ENCODE peak calls at places on chromosomes 13 and 19, in nine cellular contexts. K is activated T-helper 1 cell treated with anti-CD3 and anti-CD28 coated beads, Interleukin-2, amount 50 U/mL, for 16 hours; C is left cardiac atrium; F is EL; N is T-cell; I is stimulated activated CD8-positive, alpha-beta memory T cell treated with anti-CD3 and anti-CD28 coated beads, Interleukin-7, amount 100 ng/mL, for 1 hour; T is cardiac fibroblast; Z is HS-27A; G is non-pigmented ciliary epithelial cell. H is an unnamed sample.

GRCh38 chr19:15812059-15812722 is 3.3 kb downstream of the OR10H1 start:
- DNase-seq in N (peak; percentile 54), F (no peak), I (peak; percentile 13), G (no peak), C (no peak), T (no peak), Z (no peak), K (no peak), H (no peak)

GRCh38 chr19:3606690-3607289 is at the start of gene TBXA2R:
- DNase-seq in C (peak; percentile 83), K (peak; percentile 21), T (peak; percentile 63), F (peak; percentile 76), N (peak; percentile 32), I (peak; percentile 38), Z (no peak), G (no peak), H (peak; percentile 71)

GRCh38 chr19:41821003-41821735 is 23.3 kb downstream of the LYPD4 start:
- DNase-seq in I (no peak), T (peak; percentile 26), G (peak; percentile 1), K (peak; percentile 10), F (peak; percentile 27), C (no peak), N (peak; percentile 33), Z (peak; percentile 19), H (peak; percentile 79)

GRCh38 chr19:57103573-57104277 is 16.1 kb upstream of the USP29 start:
- DNase-seq in G (peak; percentile 22), K (peak; percentile 31), T (peak; percentile 80), N (peak; percentile 75), C (peak; percentile 49), I (peak; percentile 19), F (peak; percentile 63), Z (peak; percentile 31), H (peak; percentile 67)

GRCh38 chr13:103436057-103436654 is 369.9 kb upstream of the SLC10A2 start:
- DNase-seq in K (no peak), G (no peak), Z (no peak), N (no peak), T (no peak), C (no peak), I (no peak), F (no peak), H (no peak)

GRCh38 chr13:113448545-113448884 is 4.8 kb downstream of the ADPRHL1 start:
- DNase-seq in N (no peak), F (no peak), I (no peak), K (no peak), C (peak; percentile 54), G (no peak), T (no peak), Z (no peak), H (no peak)

GRCh38 chr13:29402168-29402621 is 193.3 kb downstream of the SLC7A1 start:
- DNase-seq in G (peak; percentile 23), K (no peak), C (no peak), N (no peak), F (peak; percentile 17), I (no peak), T (peak; percentile 1), Z (no peak), H (no peak)

GRCh38 chr19:13850910-13851753 is 25.8 kb upstream of the NANOS3 start:
- DNase-seq in C (peak; percentile 92), K (peak; percentile 58), G (no peak), Z (no peak), I (peak; percentile 53), N (no peak), T (peak; percentile 95), F (peak; percentile 97), H (no peak)

GRCh38 chr13:26895081-26895807 is 134.7 kb upstream of the GPR12 start:
- DNase-seq in G (no peak), F (peak; percentile 35), N (no peak), T (no peak), Z (no peak), K (no peak), I (no peak), C (no peak), H (no peak)

GRCh38 chr13:108777421-108778420 is 148.3 kb downstream of the MYO16 start:
- DNase-seq in F (no peak), C (no peak), Z (no peak), I (no peak), N (no peak), T (peak; percentile 0), K (no peak), G (peak; percentile 60), H (no peak)

GRCh38 chr19:35895911-35896642 is 4.3 kb downstream of the NFKBID start:
- DNase-seq in I (no peak), Z (no peak), N (no peak), F (no peak), T (no peak), K (no peak), G (no peak), C (no peak), H (no peak)

GRCh38 chr19:28878862-28879566 is 333.9 kb downstream of the UQCRFS1 start:
- DNase-seq in G (no peak), Z (no peak), K (peak; percentile 0), I (peak; percentile 22), N (peak; percentile 27), C (peak; percentile 71), F (peak; percentile 72), T (peak; percentile 83), H (peak; percentile 45)

GRCh38 chr13:108363651-108364050 is 94.1 kb downstream of the TNFSF13B start:
- DNase-seq in N (no peak), C (no peak), Z (no peak), T (peak; percentile 20), G (no peak), F (no peak), I (no peak), K (no peak), H (no peak)

GRCh38 chr13:45811891-45812583 is 39.5 kb downstream of the SIAH3 start:
- DNase-seq in K (no peak), I (no peak), N (no peak), C (no peak), G (no peak), T (no peak), F (peak; percentile 4), Z (no peak), H (no peak)

GRCh38 chr19:7542556-7543348 is 7.2 kb downstream of the PNPLA6 start:
- DNase-seq in T (no peak), K (no peak), I (no peak), F (no peak), Z (no peak), C (no peak), N (no peak), G (no peak), H (no peak)

H was measured in KBM-7.